ENCODE peak calls at places on chromosomes 6 and 20, in four cellular contexts. H, U, Z and I are unnamed samples. For H4K20me1, the result is how much of the 10 kb centered on the place peaks cover.

GRCh38 chr6:161199845-161200244 is 74.0 kb downstream of the AGPAT4 start:
- DNase-seq in H (no peak), U (no peak), Z (no peak), I (no peak)

GRCh38 chr20:62025832-62026563 is 39.7 kb downstream of the TAF4 start:
- DNase-seq in H (no peak), U (peak), Z (no peak), I (no peak)

GRCh38 chr20:32536861-32537656 is 48.1 kb downstream of the NOL4L start:
- DNase-seq in H (peak), U (peak), Z (peak), I (peak)

GRCh38 chr6:32108094-32108627 is 977 bp downstream of the TNXB start:
- DNase-seq in H (no peak), U (peak), Z (peak), I (peak)

GRCh38 chr6:107321793-107322192 is 137.6 kb downstream of the PDSS2 start:
- DNase-seq in H (no peak), U (no peak), Z (no peak), I (no peak)

GRCh38 chr6:56649782-56650181 is 7.1 kb upstream of the DST start:
- DNase-seq in H (no peak), U (no peak), Z (no peak), I (no peak)

GRCh38 chr6:3706547-3707467 is 44.7 kb downstream of the PXDC1 start:
- DNase-seq in H (no peak), U (no peak), Z (no peak), I (no peak)

GRCh38 chr20:6714202-6714800 is 53.2 kb upstream of the BMP2 start:
- DNase-seq in H (no peak), U (peak), Z (no peak), I (no peak)

GRCh38 chr6:116531675-116532570 is 13.6 kb downstream of the TRAPPC3L start:
- DNase-seq in H (peak), U (peak), Z (peak), I (peak)

GRCh38 chr20:50563133-50563944 is 53.2 kb downstream of the PTPN1 start:
- DNase-seq in H (no peak), U (no peak), Z (no peak), I (no peak)

GRCh38 chr6:40247516-40248115 is 313.4 kb upstream of the MOCS1 start:
- DNase-seq in H (no peak), U (no peak), Z (no peak), I (no peak)

GRCh38 chr6:28343898-28344677 is 5.7 kb upstream of the ZKSCAN3 start:
- DNase-seq in H (no peak), U (no peak), Z (no peak), I (no peak)

GRCh38 chr6:65014006-65014405 is 693.0 kb downstream of the EYS start:
- DNase-seq in H (no peak), U (no peak), Z (no peak), I (no peak)

GRCh38 chr6:5034736-5035135 is 30.9 kb upstream of the RPP40 start:
- DNase-seq in H (no peak), U (no peak), Z (no peak), I (no peak)

GRCh38 chr20:59515013-59515905 is 89.1 kb upstream of the PHACTR3 start:
- DNase-seq in H (no peak), U (peak), Z (peak), I (peak)

GRCh38 chr20:50429412-50429811 is 80.8 kb upstream of the PTPN1 start:
- DNase-seq in H (no peak), U (no peak), Z (no peak), I (no peak)

GRCh38 chr20:12203399-12203798 is 285.7 kb downstream of the BTBD3 start:
- DNase-seq in H (no peak), U (no peak), Z (no peak), I (no peak)

GRCh38 chr6:85015396-85015990 is 251.1 kb upstream of the TBX18 start:
- DNase-seq in H (no peak), U (peak), Z (peak), I (peak)

GRCh38 chr20:13231031-13231752 is 10.1 kb downstream of the ISM1 start:
- DNase-seq in H (no peak), U (no peak), Z (peak), I (no peak)

GRCh38 chr20:33524261-33524660 is 34.4 kb downstream of the CBFA2T2 start:
- DNase-seq in H (no peak), U (no peak), Z (no peak), I (no peak)

GRCh38 chr6:107153061-107153460 is 37.7 kb upstream of the BEND3 start:
- DNase-seq in H (no peak), U (peak), Z (no peak), I (no peak)

GRCh38 chr6:38281131-38281530 is 358.6 kb downstream of the BTBD9 start:
- DNase-seq in H (no peak), U (no peak), Z (no peak), I (peak)

GRCh38 chr20:4247261-4247660 is 231.9 kb upstream of the RNF24 start:
- DNase-seq in H (no peak), U (no peak), Z (no peak), I (no peak)
- TF ChIP-seq CTCF in H (no peak), U (no peak), Z (no peak), I (no peak)

GRCh38 chr20:43462369-43463132 is 4.9 kb downstream of the SRSF6 start:
- DNase-seq in H (no peak), U (no peak), Z (no peak), I (no peak)

GRCh38 chr20:43460830-43461200 is 3.1 kb downstream of the SRSF6 start:
- DNase-seq in H (no peak), U (no peak), Z (no peak), I (no peak)

GRCh38 chr20:43460172-43460829 is 2.6 kb downstream of the SRSF6 start:
- DNase-seq in H (no peak), U (no peak), Z (no peak), I (no peak)

GRCh38 chr20:43463133-43463863 is 5.6 kb downstream of the SRSF6 start:
- DNase-seq in H (no peak), U (no peak), Z (no peak), I (no peak)

DNA sequence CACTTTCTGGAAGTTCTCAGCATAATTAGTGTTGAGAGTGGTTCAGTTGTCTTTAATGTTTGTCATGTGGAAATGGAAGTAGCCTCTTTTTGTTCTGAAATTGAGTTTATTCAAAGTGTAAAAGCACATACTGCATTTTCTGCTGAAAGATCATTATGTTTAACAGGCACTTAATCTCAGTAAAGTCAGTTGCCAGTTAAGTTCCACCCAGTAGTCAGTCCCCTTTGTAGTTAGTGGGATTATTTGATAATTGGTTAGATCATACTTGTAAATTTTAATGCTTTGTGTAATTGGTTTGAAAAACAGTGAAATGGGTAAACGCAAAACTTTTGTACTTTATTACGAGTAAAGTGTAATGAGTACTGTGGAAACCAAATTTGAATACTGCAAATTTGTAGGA is 4.2 kb downstream of the SRSF6 start:
- DNase-seq in H (no peak), U (no peak), Z (no peak), I (no peak)
- H4K20me1 ChIP-seq in H (under half), U (half or more), Z (under half), I (half or more)

GRCh38 chr6:143804835-143805239 is 38.3 kb upstream of the LTV1 start:
- DNase-seq in H (no peak), U (no peak), Z (no peak), I (no peak)
- H3K4me2 ChIP-seq in H (no peak), U (no peak), Z (no peak), I (no peak)

GRCh38 chr20:57930328-57930727 is 220.5 kb upstream of the PMEPA1 start:
- DNase-seq in H (no peak), U (no peak), Z (no peak), I (peak)
- TF ChIP-seq CTCF in H (no peak), U (no peak), Z (no peak), I (no peak)

DNA sequence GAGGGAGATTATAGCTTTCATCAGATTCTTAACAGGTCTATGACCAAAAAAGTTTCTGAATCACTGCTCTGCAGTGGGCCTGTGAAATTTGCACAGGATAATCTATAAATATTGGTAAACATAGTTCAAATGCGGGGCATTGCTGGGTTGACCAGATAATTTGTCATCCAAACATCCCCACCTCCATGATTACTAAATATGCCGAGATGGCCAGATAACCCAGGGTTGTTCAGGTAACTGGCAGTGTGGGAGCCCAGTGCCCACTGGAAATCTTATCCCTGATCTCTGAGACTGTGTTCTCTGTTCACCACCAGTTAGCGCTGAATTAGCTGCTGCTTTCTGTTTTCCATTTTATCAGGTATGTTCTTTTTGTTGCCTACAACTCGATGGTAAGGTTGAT is 21.4 kb downstream of the PTK7 start:
- DNase-seq in H (no peak), U (no peak), Z (no peak), I (no peak)
- H4K20me1 ChIP-seq in H (under half), U (under half), Z (under half), I (under half)

DNA sequence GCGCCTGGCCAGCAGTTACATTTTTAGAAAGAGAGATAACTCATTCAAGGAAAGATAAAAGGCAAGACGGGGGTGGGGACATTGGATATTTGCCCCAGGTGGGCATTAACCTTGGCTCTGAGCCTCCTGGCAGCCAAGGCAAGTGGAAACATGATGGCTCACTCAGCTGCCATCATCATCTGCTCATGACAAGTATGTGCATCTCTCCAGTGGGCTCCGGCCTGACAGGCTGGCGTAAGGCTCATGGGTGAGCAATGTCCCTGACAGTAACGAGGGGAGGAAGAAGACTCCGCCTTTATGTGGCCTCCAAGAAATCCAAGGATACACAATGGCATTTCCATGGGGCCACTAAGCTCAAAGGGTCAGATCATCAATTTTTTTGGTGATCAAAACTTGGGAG is 13.3 kb downstream of the ANKRD60 start:
- DNase-seq in H (no peak), U (no peak), Z (no peak), I (no peak)
- H3K4me2 ChIP-seq in H (no peak), U (no peak), Z (no peak), I (no peak)

GRCh38 chr6:115487331-115487730 is 573.4 kb downstream of the FRK start:
- DNase-seq in H (no peak), U (no peak), Z (no peak), I (no peak)

DNA sequence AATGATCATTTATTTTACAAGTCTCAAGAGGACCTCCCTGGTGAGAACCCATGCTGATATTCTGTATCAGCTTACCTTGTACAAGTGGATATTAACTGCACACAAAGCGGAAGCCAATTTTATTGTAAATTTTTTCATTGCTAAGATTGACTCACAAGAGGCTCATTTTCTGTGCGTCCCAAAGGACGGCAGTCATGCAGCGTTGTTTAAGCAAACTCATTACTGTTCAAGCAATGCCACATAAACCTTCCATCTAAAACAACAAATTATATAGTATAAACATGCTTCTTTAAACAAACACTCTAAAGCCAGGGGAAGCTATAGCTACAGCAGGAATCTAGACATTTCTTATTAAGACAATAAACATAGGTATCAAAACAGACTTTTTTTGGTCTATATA is 575.3 kb downstream of the FRK start:
- DNase-seq in H (no peak), U (no peak), Z (no peak), I (no peak)
- TF ChIP-seq CTCF in H (no peak), U (no peak), Z (no peak), I (no peak)

GRCh38 chr6:15370730-15371129 is 124.9 kb downstream of the JARID2 start:
- DNase-seq in H (no peak), U (no peak), Z (no peak), I (no peak)

GRCh38 chr6:15368873-15369272 is 123.0 kb downstream of the JARID2 start:
- DNase-seq in H (no peak), U (no peak), Z (no peak), I (no peak)

GRCh38 chr6:15369838-15370237 is 124.0 kb downstream of the JARID2 start:
- DNase-seq in H (no peak), U (no peak), Z (no peak), I (no peak)

GRCh38 chr6:15372932-15373331 is 127.1 kb downstream of the JARID2 start:
- DNase-seq in H (no peak), U (no peak), Z (no peak), I (no peak)

GRCh38 chr6:15371151-15371550 is 125.3 kb downstream of the JARID2 start:
- DNase-seq in H (no peak), U (no peak), Z (no peak), I (no peak)
- H4K20me1 ChIP-seq in H (under half), U (under half), Z (half or more), I (half or more)

DNA sequence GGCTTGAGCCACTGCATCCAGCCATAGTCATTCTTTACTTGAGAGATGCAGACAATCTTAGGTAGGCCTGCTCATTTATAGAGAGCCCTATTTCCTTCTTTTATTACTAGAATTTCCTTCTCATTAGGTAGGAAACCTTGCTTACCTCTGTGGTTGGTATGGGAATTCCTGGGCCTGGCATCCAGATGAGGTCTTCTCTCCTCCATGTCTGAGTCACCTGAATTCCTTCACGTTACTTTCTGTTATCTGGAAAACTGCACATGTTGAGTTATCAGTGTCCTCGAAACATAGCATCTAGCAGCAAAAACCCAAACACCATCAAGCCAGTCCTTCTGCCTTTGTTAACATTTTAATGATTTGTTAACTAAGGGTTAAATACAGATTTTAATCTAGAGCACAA is 2.2 kb downstream of the ZNFX1 start:
- DNase-seq in H (no peak), U (no peak), Z (no peak), I (no peak)
- H3K4me2 ChIP-seq in H (no peak), U (peak), Z (no peak), I (no peak)